ENCODE peak calls at places on chromosomes 4 and X, in seven cellular contexts. Q is T-helper 17 cell; G is activated CD8-positive, alpha-beta T cell treated with anti-CD3 and anti-CD28 coated beads, Interleukin-2, amount 10 ng/mL, durations not matched to agents 7 days and 5 days; S is aorta; C is effector memory CD8-positive, alpha-beta T cell; D is lower lobe of right lung; O is activated T-cell treated with anti-CD3 and anti-CD28 coated beads, Interleukin-2, amount 50 U/mL, for 72 hours. J is an unnamed sample.

GRCh38 chrX:68403522-68403921 is 29.8 kb downstream of the OPHN1 start:
- ATAC-seq in Q (no peak), C (no peak), O (no peak), S (peak; percentile 41), G (no peak), D (no peak), J (no peak)

GRCh38 chr4:151403656-151404055 is 5.3 kb upstream of the FHIP1A start:
- ATAC-seq in O (no peak), G (no peak), S (no peak), Q (no peak), D (peak; percentile 47), C (no peak), J (no peak)

GRCh38 chrX:48665991-48666390 is 17.6 kb upstream of the WAS start:
- ATAC-seq in Q (no peak), C (no peak), G (no peak), O (no peak), S (no peak), D (no peak), J (no peak)

GRCh38 chrX:48972214-48973164 is 845 bp upstream of the KCND1 start:
- ATAC-seq in S (peak; percentile 51), O (peak; percentile 59), Q (peak; percentile 73), C (peak; percentile 55), G (no peak), D (peak; percentile 68), J (no peak)

GRCh38 chr4:3112979-3113469 is 38.5 kb downstream of the HTT start:
- ATAC-seq in D (peak; percentile 34), Q (no peak), C (no peak), O (no peak), S (no peak), G (no peak), J (no peak)

GRCh38 chrX:41009816-41010187 is 75.4 kb upstream of the USP9X start:
- ATAC-seq in C (no peak), O (peak; percentile 47), S (no peak), D (peak; percentile 79), G (no peak), Q (no peak), J (no peak)

GRCh38 chrX:46838974-46839480 is 2.2 kb downstream of the RP2 start:
- ATAC-seq in S (no peak), G (no peak), D (no peak), Q (no peak), C (no peak), O (no peak), J (no peak)

GRCh38 chr4:150874386-150875226 is 140.5 kb downstream of the LRBA start:
- ATAC-seq in D (peak; percentile 13), S (no peak), O (no peak), G (no peak), C (no peak), Q (no peak), J (no peak)

GRCh38 chrX:6067600-6067999 is 161.1 kb downstream of the NLGN4X start:
- ATAC-seq in D (no peak), G (no peak), O (no peak), C (no peak), Q (no peak), S (no peak), J (no peak)

GRCh38 chr4:26459756-26460530 is 30.3 kb downstream of the CCKAR start:
- ATAC-seq in C (no peak), Q (no peak), O (no peak), D (no peak), S (no peak), G (no peak), J (no peak)

GRCh38 chr4:7262134-7262533 is 69.8 kb downstream of the SORCS2 start:
- ATAC-seq in D (no peak), C (no peak), G (no peak), Q (no peak), O (no peak), S (no peak), J (no peak)

GRCh38 chr4:7845493-7846124 is 94.1 kb downstream of the AFAP1 start:
- ATAC-seq in G (no peak), O (peak; percentile 46), D (no peak), Q (peak; percentile 44), C (no peak), S (no peak), J (no peak)

GRCh38 chr4:146585761-146586333 is 52.8 kb upstream of the POU4F2 start:
- ATAC-seq in O (no peak), S (peak; percentile 60), Q (no peak), C (no peak), D (peak; percentile 56), G (no peak), J (no peak)

GRCh38 chr4:98557497-98557896 is 100.9 kb downstream of the TSPAN5 start:
- ATAC-seq in D (peak; percentile 42), C (no peak), Q (no peak), G (no peak), O (no peak), S (no peak), J (no peak)

GRCh38 chrX:103817502-103817901 is 14.6 kb downstream of the RAB9B start:
- ATAC-seq in O (peak; percentile 41), C (peak; percentile 57), Q (peak; percentile 64), D (no peak), G (no peak), S (peak; percentile 75), J (no peak)

GRCh38 chr4:79297029-79297428 is 28.8 kb downstream of the NAA11 start:
- ATAC-seq in Q (no peak), O (no peak), D (peak; percentile 51), S (peak; percentile 26), C (no peak), G (no peak), J (peak; percentile 37)

GRCh38 chr4:28101583-28101982 is 1240.9 kb downstream of the STIM2 start:
- ATAC-seq in D (no peak), Q (no peak), O (no peak), G (no peak), C (no peak), S (no peak), J (no peak)

GRCh38 chrX:115499112-115499805 is 61.7 kb upstream of the PLS3 start:
- ATAC-seq in D (peak; percentile 56), C (no peak), O (no peak), Q (no peak), G (no peak), S (no peak), J (no peak)

GRCh38 chrX:49172280-49172780 is 632 bp downstream of the PLP2 start:
- ATAC-seq in O (peak; percentile 81), S (peak; percentile 84), Q (peak; percentile 78), D (peak; percentile 89), C (peak; percentile 68), G (peak; percentile 86), J (peak; percentile 90)

GRCh38 chrX:69163936-69164741 is 1.1 kb downstream of the PJA1 start:
- ATAC-seq in S (no peak), Q (peak; percentile 84), D (peak; percentile 86), O (peak; percentile 87), G (peak; percentile 80), C (peak; percentile 78), J (peak; percentile 85)

GRCh38 chrX:10121787-10122186 is 35.0 kb upstream of the CLCN4 start:
- ATAC-seq in C (no peak), G (peak; percentile 70), D (no peak), Q (peak; percentile 28), O (no peak), S (no peak), J (peak; percentile 87)

GRCh38 chr4:113157086-113157857 is 107.8 kb downstream of the ANK2 start:
- ATAC-seq in O (no peak), Q (no peak), G (no peak), C (no peak), S (no peak), D (no peak), J (no peak)

GRCh38 chrX:39508300-39508692 is 589.5 kb downstream of the BCOR start:
- ATAC-seq in D (no peak), Q (peak; percentile 69), G (no peak), S (no peak), O (peak; percentile 36), C (no peak), J (no peak)

GRCh38 chr4:89753601-89754066 is 83.3 kb downstream of the SNCA start:
- ATAC-seq in G (no peak), Q (no peak), C (no peak), D (peak; percentile 50), S (no peak), O (no peak), J (no peak)

GRCh38 chrX:65720580-65720979 is 53.1 kb downstream of the MSN start:
- ATAC-seq in C (no peak), O (no peak), G (no peak), D (peak; percentile 46), S (peak; percentile 20), Q (no peak), J (no peak)

GRCh38 chrX:20224814-20225487 is 41.8 kb downstream of the RPS6KA3 start:
- ATAC-seq in O (peak; percentile 96), D (no peak), S (no peak), Q (peak; percentile 45), G (no peak), C (peak; percentile 47), J (peak; percentile 87)

GRCh38 chr4:2852481-2852881 is 8.8 kb downstream of the ADD1 start:
- ATAC-seq in C (peak; percentile 46), Q (peak; percentile 64), D (peak; percentile 59), S (no peak), O (peak; percentile 40), G (peak; percentile 43), J (peak; percentile 93)

GRCh38 chrX:69807400-69807799 is 191.5 kb downstream of the EDA start:
- ATAC-seq in D (no peak), Q (no peak), O (no peak), G (no peak), S (no peak), C (no peak), J (no peak)

GRCh38 chrX:585115-585808 is 45.3 kb upstream of the SHOX start:
- ATAC-seq in C (no peak), G (no peak), D (no peak), O (no peak), S (no peak), Q (no peak), J (no peak)

GRCh38 chr4:128590773-128591172 is 218.7 kb upstream of the JADE1 start:
- ATAC-seq in S (no peak), D (no peak), O (no peak), C (no peak), Q (no peak), G (no peak), J (no peak)

GRCh38 chr4:6447561-6448290 is 24.7 kb downstream of the PPP2R2C start:
- ATAC-seq in S (no peak), D (no peak), G (no peak), O (no peak), Q (no peak), C (no peak), J (no peak)

GRCh38 chrX:10166731-10167149 is 10.0 kb downstream of the CLCN4 start:
- ATAC-seq in D (peak; percentile 84), O (no peak), G (no peak), S (no peak), Q (no peak), C (no peak), J (peak; percentile 63)

GRCh38 chr4:73867783-73868182 is 1.4 kb upstream of the CXCL1 start:
- ATAC-seq in O (no peak), S (no peak), G (no peak), C (no peak), D (peak; percentile 25), Q (no peak), J (no peak)

J was measured in stimulated activated memory B cell treated with anti-CD40 and anti-IgM and Interleukin-4, amounts not matched to agents 10 μg/mL and 1 μg/mL and 100 μg/mL, for 72 hours.